ENCODE peak calls at places on chromosomes 7 and 10, in seven cellular contexts. Z is astrocyte of the spinal cord, J is hepatocyte, E is ACHN, F is cardiac muscle cell, C is iPS DF 6.9, M is WTC11. G is an unnamed sample.
A peak's percentile ranks its signal among the peaks of the same experiment; 100 is the strongest.

GRCh38 chr10:99858849-99859248 is 76.4 kb downstream of the ABCC2 start:
- DNase-seq in Z (no peak), J (no peak), E (no peak), F (no peak), C (no peak), M (no peak), G (no peak)

GRCh38 chr10:10780746-10781145 is 236.9 kb upstream of the CELF2 start:
- DNase-seq in Z (peak; percentile 49), J (no peak), E (no peak), F (no peak), C (no peak), M (no peak), G (no peak)

GRCh38 chr7:47635091-47636090 is 53.5 kb upstream of the TNS3 start:
- DNase-seq in Z (no peak), J (peak; percentile 61), E (peak; percentile 29), F (peak; percentile 42), C (no peak), M (peak; percentile 40), G (no peak)

GRCh38 chr7:88281729-88282128 is 25.0 kb downstream of the STEAP4 start:
- DNase-seq in Z (no peak), J (no peak), E (no peak), F (no peak), C (no peak), M (no peak), G (no peak)

GRCh38 chr10:45380903-45381610 is 7.0 kb downstream of the ALOX5 start:
- DNase-seq in Z (no peak), J (no peak), E (no peak), F (no peak), C (no peak), M (no peak), G (no peak)

GRCh38 chr7:155455776-155456516 is 2.0 kb upstream of the EN2 start:
- DNase-seq in Z (no peak), J (no peak), E (no peak), F (no peak), C (no peak), M (no peak), G (no peak)

GRCh38 chr7:47227762-47228177 is 354.1 kb downstream of the TNS3 start:
- DNase-seq in Z (peak; percentile 85), J (peak; percentile 49), E (peak; percentile 86), F (no peak), C (no peak), M (no peak), G (peak; percentile 46)

GRCh38 chr10:74544106-74544505 is 282.3 kb upstream of the KAT6B start:
- DNase-seq in Z (peak; percentile 27), J (no peak), E (peak; percentile 12), F (no peak), C (peak; percentile 9), M (no peak), G (no peak)

GRCh38 chr10:22483132-22483531 is 137.8 kb downstream of the SPAG6 start:
- DNase-seq in Z (no peak), J (no peak), E (peak; percentile 3), F (no peak), C (no peak), M (no peak), G (no peak)

GRCh38 chr7:114138587-114138986 is 219.8 kb upstream of the PPP1R3A start:
- DNase-seq in Z (no peak), J (no peak), E (no peak), F (no peak), C (no peak), M (no peak), G (no peak)

GRCh38 chr7:76011437-76011836 is 17.0 kb upstream of the TMEM120A start:
- DNase-seq in Z (peak; percentile 56), J (peak; percentile 46), E (no peak), F (peak; percentile 79), C (no peak), M (no peak), G (no peak)

GRCh38 chr7:100626530-100627237 is 14.3 kb downstream of the MOSPD3 start:
- DNase-seq in Z (peak; percentile 73), J (peak; percentile 90), E (peak; percentile 85), F (peak; percentile 81), C (no peak), M (peak; percentile 87), G (peak; percentile 32)

GRCh38 chr10:120205368-120206018 is 251.5 kb upstream of the PLPP4 start:
- DNase-seq in Z (no peak), J (no peak), E (no peak), F (no peak), C (no peak), M (no peak), G (no peak)

GRCh38 chr10:62130948-62131347 is 137.7 kb downstream of the RTKN2 start:
- DNase-seq in Z (peak; percentile 91), J (no peak), E (no peak), F (no peak), C (no peak), M (no peak), G (no peak)

GRCh38 chr7:100407285-100408180 is 21.0 kb downstream of the ZCWPW1 start:
- DNase-seq in Z (peak; percentile 74), J (peak; percentile 73), E (peak; percentile 87), F (peak; percentile 68), C (no peak), M (no peak), G (peak; percentile 66)

GRCh38 chr7:157877298-157877840 is 540.6 kb downstream of the DNAJB6 start:
- DNase-seq in Z (no peak), J (no peak), E (no peak), F (no peak), C (no peak), M (no peak), G (no peak)

GRCh38 chr7:101602484-101603241 is 26.4 kb downstream of the MYL10 start:
- DNase-seq in Z (peak; percentile 60), J (peak; percentile 91), E (peak; percentile 86), F (peak; percentile 91), C (peak; percentile 94), M (peak; percentile 95), G (peak; percentile 0)

GRCh38 chr10:96842896-96843723 is 11.0 kb downstream of the LCOR start:
- DNase-seq in Z (no peak), J (no peak), E (no peak), F (no peak), C (no peak), M (no peak), G (no peak)

GRCh38 chr7:27784399-27785053 is 44.6 kb downstream of the TAX1BP1 start:
- DNase-seq in Z (peak; percentile 69), J (peak; percentile 59), E (peak; percentile 90), F (peak; percentile 28), C (no peak), M (no peak), G (no peak)

GRCh38 chr7:112201421-112201820 is 4.8 kb downstream of the DOCK4 start:
- DNase-seq in Z (peak; percentile 71), J (no peak), E (no peak), F (no peak), C (no peak), M (no peak), G (no peak)

GRCh38 chr7:1494447-1494846 is 9.7 kb downstream of the INTS1 start:
- DNase-seq in Z (no peak), J (no peak), E (no peak), F (no peak), C (no peak), M (no peak), G (no peak)